ENCODE peak calls at places on chromosomes 7 and 10, in eight cellular contexts. D, E, K, Y, H, V, S and O are unnamed samples.

GRCh38 chr7:38451840-38452239 is 178.4 kb upstream of the TARP start:
- DNase-seq in D (peak), E (peak), K (no peak), Y (no peak), H (peak), V (no peak), S (no peak), O (no peak)

GRCh38 chr10:131849591-131850489 is 51.0 kb upstream of the PPP2R2D start:
- DNase-seq in D (no peak), E (no peak), K (no peak), Y (no peak), H (no peak), V (no peak), S (no peak), O (no peak)

GRCh38 chr10:69715899-69716606 is 85.7 kb upstream of the COL13A1 start:
- DNase-seq in D (no peak), E (no peak), K (no peak), Y (no peak), H (no peak), V (no peak), S (no peak), O (no peak)

GRCh38 chr7:80135306-80136104 is 874 bp downstream of the GNAI1 start:
- DNase-seq in D (peak), E (no peak), K (no peak), Y (no peak), H (no peak), V (no peak), S (no peak), O (no peak)

GRCh38 chr10:67780759-67781538 is 57.0 kb downstream of the DNAJC12 start:
- DNase-seq in D (no peak), E (no peak), K (no peak), Y (no peak), H (no peak), V (no peak), S (no peak), O (no peak)

GRCh38 chr7:20352573-20353304 is 22.0 kb downstream of the ITGB8 start:
- DNase-seq in D (peak), E (peak), K (no peak), Y (no peak), H (no peak), V (no peak), S (no peak), O (no peak)

GRCh38 chr7:38628630-38629385 is 2.4 kb downstream of the AMPH start:
- DNase-seq in D (no peak), E (no peak), K (no peak), Y (no peak), H (no peak), V (no peak), S (no peak), O (no peak)

GRCh38 chr7:77276120-77276519 is 76.5 kb upstream of the FGL2 start:
- DNase-seq in D (no peak), E (no peak), K (no peak), Y (no peak), H (no peak), V (no peak), S (no peak), O (no peak)

GRCh38 chr7:112010994-112011393 is 195.2 kb downstream of the DOCK4 start:
- DNase-seq in D (no peak), E (peak), K (no peak), Y (no peak), H (no peak), V (no peak), S (no peak), O (no peak)

GRCh38 chr10:86368987-86369386 is 2.4 kb upstream of the GRID1 start:
- DNase-seq in D (no peak), E (no peak), K (no peak), Y (no peak), H (no peak), V (no peak), S (peak), O (no peak)

GRCh38 chr10:29926649-29927048 is 132.7 kb downstream of the JCAD start:
- DNase-seq in D (peak), E (peak), K (no peak), Y (no peak), H (no peak), V (no peak), S (no peak), O (no peak)

GRCh38 chr10:77388571-77388970 is 249.0 kb downstream of the KCNMA1 start:
- DNase-seq in D (no peak), E (no peak), K (no peak), Y (no peak), H (no peak), V (no peak), S (no peak), O (no peak)

GRCh38 chr10:132865236-132865635 is 77.1 kb downstream of the CFAP46 start:
- DNase-seq in D (no peak), E (no peak), K (no peak), Y (no peak), H (no peak), V (no peak), S (peak), O (no peak)

GRCh38 chr10:115093776-115094361 is 704 bp downstream of the ATRNL1 start:
- DNase-seq in D (peak), E (peak), K (no peak), Y (no peak), H (no peak), V (no peak), S (no peak), O (no peak)

GRCh38 chr7:44112231-44112996 is 8.3 kb downstream of the AEBP1 start:
- DNase-seq in D (peak), E (no peak), K (no peak), Y (no peak), H (peak), V (no peak), S (no peak), O (no peak)

GRCh38 chr10:38038107-38038931 is 27.8 kb downstream of the ZNF33A start:
- DNase-seq in D (no peak), E (no peak), K (no peak), Y (no peak), H (no peak), V (no peak), S (no peak), O (no peak)

GRCh38 chr7:4960363-4960762 is 1.4 kb upstream of the MMD2 start:
- DNase-seq in D (no peak), E (no peak), K (no peak), Y (no peak), H (no peak), V (no peak), S (no peak), O (peak)

GRCh38 chr7:2309889-2310331 is 4.3 kb downstream of the SNX8 start:
- DNase-seq in D (no peak), E (peak), K (no peak), Y (no peak), H (no peak), V (no peak), S (no peak), O (no peak)

GRCh38 chr10:70106958-70107791 is 25.4 kb downstream of the AIFM2 start:
- DNase-seq in D (peak), E (no peak), K (no peak), Y (no peak), H (no peak), V (no peak), S (no peak), O (no peak)

GRCh38 chr7:87581723-87582122 is 19.0 kb downstream of the ABCB1 start:
- DNase-seq in D (no peak), E (no peak), K (no peak), Y (no peak), H (no peak), V (no peak), S (no peak), O (no peak)